ENCODE peak calls at places on chromosomes 13 and 19, in six cellular contexts. O is right lobe of liver, S is hepatocyte, U is mucosa of descending colon, R is cardiac muscle cell, P is IMR-90. J is an unnamed sample.

GRCh38 chr19:40497214-40497613 is 30.4 kb downstream of the SPTBN4 start:
- DNase-seq in U (no peak), R (no peak), S (no peak), P (no peak), O (no peak), J (no peak)

GRCh38 chr13:110131424-110131823 is 175.5 kb downstream of the COL4A1 start:
- DNase-seq in O (no peak), P (no peak), U (no peak), R (no peak), S (no peak), J (no peak)

GRCh38 chr13:113544071-113544891 is 40.3 kb upstream of the TFDP1 start:
- DNase-seq in U (no peak), S (peak; percentile 78), O (no peak), R (no peak), P (no peak), J (no peak)

GRCh38 chr19:58091251-58091995 is 6.6 kb downstream of the ZSCAN18 start:
- DNase-seq in O (no peak), U (no peak), P (no peak), R (no peak), S (no peak), J (no peak)

GRCh38 chr13:99154064-99154463 is 46.6 kb upstream of the UBAC2 start:
- DNase-seq in U (no peak), S (no peak), O (no peak), R (no peak), P (no peak), J (no peak)

GRCh38 chr19:57099199-57099661 is 20.6 kb upstream of the USP29 start:
- DNase-seq in R (peak; percentile 2), U (no peak), O (peak; percentile 51), P (peak; percentile 35), S (peak; percentile 10), J (peak; percentile 86)

GRCh38 chr13:52091473-52091872 is 37.4 kb downstream of the NEK5 start:
- DNase-seq in O (no peak), R (no peak), S (no peak), U (no peak), P (no peak), J (no peak)

GRCh38 chr13:30704596-30704995 is 30.7 kb upstream of the ALOX5AP start:
- DNase-seq in R (no peak), P (no peak), O (no peak), U (no peak), S (no peak), J (no peak)

GRCh38 chr13:51821666-51822065 is 17.7 kb upstream of the DHRS12 start:
- DNase-seq in S (no peak), R (no peak), O (no peak), U (no peak), P (no peak), J (no peak)

GRCh38 chr13:79373916-79374315 is 32.1 kb downstream of the RBM26 start:
- DNase-seq in U (no peak), O (no peak), P (no peak), S (no peak), R (no peak), J (no peak)

GRCh38 chr19:15025237-15025636 is 24.0 kb upstream of the CASP14 start:
- DNase-seq in S (no peak), R (no peak), U (no peak), P (no peak), O (no peak), J (no peak)

GRCh38 chr13:98527526-98527925 is 49.4 kb downstream of the STK24 start:
- DNase-seq in U (no peak), O (no peak), P (no peak), S (no peak), R (no peak), J (no peak)

GRCh38 chr13:31998131-31998530 is 33.4 kb upstream of the FRY start:
- DNase-seq in S (peak; percentile 13), O (no peak), R (no peak), P (no peak), U (no peak), J (no peak)

GRCh38 chr19:16429066-16429758 is 42.6 kb downstream of the EPS15L1 start:
- DNase-seq in R (no peak), U (no peak), S (no peak), P (no peak), O (peak; percentile 76), J (peak; percentile 75)

GRCh38 chr19:46674416-46675178 is 13.6 kb upstream of the DACT3 start:
- DNase-seq in S (no peak), R (peak; percentile 71), O (no peak), P (peak; percentile 7), U (no peak), J (no peak)

GRCh38 chr19:17335575-17335974 is 920 bp upstream of the ANO8 start:
- DNase-seq in S (peak; percentile 27), R (no peak), U (peak; percentile 19), O (no peak), P (no peak), J (no peak)

GRCh38 chr13:37833411-37833810 is 36.2 kb downstream of the TRPC4 start:
- DNase-seq in U (no peak), S (no peak), P (no peak), O (no peak), R (no peak), J (no peak)

GRCh38 chr13:25300861-25301346 is 521 bp upstream of the NUP58 start:
- DNase-seq in U (peak; percentile 67), O (peak; percentile 39), R (no peak), S (no peak), P (no peak), J (peak; percentile 21)

GRCh38 chr19:51195616-51196015 is 29.3 kb upstream of the CD33 start:
- DNase-seq in O (no peak), R (no peak), S (no peak), P (no peak), U (no peak), J (no peak)

GRCh38 chr19:51421229-51422052 is 4.0 kb upstream of the SIGLEC10 start:
- DNase-seq in O (no peak), S (no peak), R (no peak), P (no peak), U (no peak), J (no peak)

GRCh38 chr13:42574435-42575311 is 721 bp downstream of the TNFSF11 start:
- DNase-seq in U (peak; percentile 49), R (no peak), O (peak; percentile 28), S (peak; percentile 26), P (no peak), J (no peak)

GRCh38 chr19:44748426-44749254 is at the start of gene BCL3:
- DNase-seq in R (peak; percentile 68), O (peak; percentile 93), U (peak; percentile 93), P (no peak), S (peak; percentile 92), J (peak; percentile 84)

GRCh38 chr19:15591796-15592195 is 23.2 kb upstream of the CYP4F8 start:
- DNase-seq in R (no peak), S (no peak), U (no peak), O (no peak), P (no peak), J (no peak)

GRCh38 chr13:30806784-30807183 is 71.4 kb downstream of the ALOX5AP start:
- DNase-seq in U (no peak), P (peak; percentile 88), R (peak; percentile 28), O (no peak), S (no peak), J (no peak)

GRCh38 chr19:3984584-3984907 is 717 bp downstream of the EEF2 start:
- DNase-seq in O (no peak), R (no peak), U (no peak), S (no peak), P (no peak), J (no peak)
- H3K4me1 ChIP-seq in O (peaks cover 32% of the 10 kb centered on the region), R (peaks cover 9% of the 10 kb centered on the region), U (peaks cover 31% of the 10 kb centered on the region), S (peaks cover 23% of the 10 kb centered on the region), P (peaks cover 13% of the 10 kb centered on the region), J (peaks cover 55% of the 10 kb centered on the region)

GRCh38 chr19:5882421-5882968 is 12.2 kb upstream of the FUT5 start:
- DNase-seq in O (no peak), U (no peak), P (no peak), R (no peak), S (no peak), J (no peak)

GRCh38 chr19:5880604-5881078 is 10.3 kb upstream of the FUT5 start:
- DNase-seq in U (no peak), P (peak; percentile 74), S (peak; percentile 84), R (peak; percentile 92), O (peak; percentile 86), J (peak; percentile 78)

GRCh38 chr19:5877869-5878268 is 7.5 kb upstream of the FUT5 start:
- DNase-seq in P (no peak), U (no peak), R (no peak), S (no peak), O (no peak), J (no peak)

GRCh38 chr19:5881543-5882299 is 11.4 kb upstream of the FUT5 start:
- DNase-seq in S (no peak), O (no peak), P (no peak), R (no peak), U (no peak), J (no peak)

DNA sequence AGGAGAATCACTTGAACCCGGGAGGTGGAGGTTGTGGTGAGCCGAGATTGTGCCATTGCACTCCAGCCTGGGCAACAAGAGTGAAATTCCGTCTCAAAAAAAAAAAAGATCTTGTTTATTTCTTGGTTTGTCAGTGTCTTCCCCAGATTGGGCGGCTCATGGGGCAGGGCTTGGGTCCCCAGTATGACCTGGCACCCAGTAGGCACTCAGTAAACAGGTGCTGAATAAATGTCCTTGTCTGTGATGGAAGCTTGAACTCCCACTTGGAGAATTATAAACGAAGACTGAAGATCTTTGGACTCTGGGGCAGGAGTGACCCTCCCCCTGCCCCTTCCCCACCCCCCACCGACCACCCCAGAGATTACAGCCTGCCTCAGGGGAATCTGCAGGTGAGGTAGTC is 9.9 kb upstream of the FUT5 start:
- DNase-seq in R (no peak), U (no peak), S (no peak), O (no peak), P (no peak), J (no peak)
- H3K4me1 ChIP-seq in R (peaks cover 13% of the 10 kb centered on the region), U (no peaks in the 10 kb centered on the region), S (peaks cover 15% of the 10 kb centered on the region), O (peaks cover 30% of the 10 kb centered on the region), P (peaks cover 16% of the 10 kb centered on the region), J (peaks cover 9% of the 10 kb centered on the region)

DNA sequence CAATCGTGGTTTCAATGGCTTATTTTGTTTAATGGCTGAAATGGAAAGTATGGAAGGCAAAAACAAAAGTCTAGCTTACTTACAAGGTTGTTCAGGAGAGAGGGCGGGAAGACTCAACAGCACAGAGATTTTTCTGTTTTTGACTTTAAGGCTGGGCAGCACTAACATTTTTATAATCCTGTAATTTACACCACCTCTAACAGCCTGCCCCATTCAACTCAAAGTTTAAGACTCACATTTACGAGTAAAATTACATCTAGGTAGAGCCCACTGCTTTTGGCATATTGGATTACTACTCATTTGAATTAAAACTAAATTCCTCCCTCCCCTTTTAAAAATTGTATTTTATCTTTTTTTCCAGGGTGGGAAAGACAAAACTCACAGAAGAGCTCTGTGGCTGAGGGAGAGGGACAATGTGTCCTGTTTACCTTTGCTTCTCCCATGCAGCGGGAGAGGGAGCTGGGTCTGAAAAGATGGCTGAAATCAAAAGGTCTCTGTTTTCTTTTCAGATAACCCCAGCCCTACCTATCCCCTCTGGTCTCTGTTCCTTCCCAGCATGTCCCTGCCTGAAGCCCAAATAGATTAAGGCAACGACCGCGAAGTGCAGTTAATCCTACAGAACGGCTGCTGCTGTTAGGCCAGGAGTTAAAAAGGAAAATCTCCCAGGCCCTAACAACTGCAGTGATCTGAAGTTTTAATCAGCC is 6.6 kb downstream of the EFNB2 start:
- DNase-seq in U (no peak), O (no peak), P (no peak), S (no peak), R (no peak), J (no peak)
- H3K4me1 ChIP-seq in U (peaks cover 43% of the 10 kb centered on the region), O (no peaks in the 10 kb centered on the region), P (peaks cover 5% of the 10 kb centered on the region), S (peaks cover 59% of the 10 kb centered on the region), R (peaks cover 23% of the 10 kb centered on the region), J (peaks cover 21% of the 10 kb centered on the region)

DNA sequence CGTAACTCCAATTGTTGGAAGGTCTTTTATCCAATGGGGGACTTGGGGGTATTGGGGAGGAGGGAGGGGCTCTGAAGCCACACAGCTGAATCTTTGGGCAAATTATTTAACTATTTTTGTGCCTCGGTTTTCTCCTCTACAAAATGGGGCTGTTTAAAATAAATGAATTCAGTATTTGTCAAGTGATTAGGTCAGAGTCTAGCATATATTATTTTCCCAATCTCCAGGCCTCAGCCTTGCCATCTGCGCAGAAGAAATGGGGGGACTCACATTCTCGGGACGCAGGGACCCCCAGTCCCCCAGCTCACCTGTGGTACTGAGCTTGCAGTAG is 1.5 kb downstream of the TLE5 start:
- DNase-seq in S (no peak), R (no peak), U (no peak), O (no peak), P (no peak), J (no peak)
- H3K4me1 ChIP-seq in S (peaks cover 51% of the 10 kb centered on the region), R (peaks cover 12% of the 10 kb centered on the region), U (peaks cover 20% of the 10 kb centered on the region), O (peaks cover 14% of the 10 kb centered on the region), P (peaks cover 23% of the 10 kb centered on the region), J (peaks cover 57% of the 10 kb centered on the region)